ENCODE peak calls at places on chromosome 1, in six cellular contexts. One of them, this sample, is unnamed. For H3K4me1, the result is how much of the 10 kb centered on the place peaks cover.

GRCh38 chr1:208025036-208025435 is 114.1 kb upstream of the CD34 start:
- DNase-seq in IMR-90: no peak
- DNase-seq in colonic mucosa: no peak
- DNase-seq in cardiac muscle cell: no peak
- DNase-seq in lower lobe of right lung: no peak
- DNase-seq in CD8-positive, alpha-beta T cell: no peak
- DNase-seq in this sample: no peak

GRCh38 chr1:97824644-97825043 is 96.2 kb downstream of the DPYD start:
- DNase-seq in lower lobe of right lung: no peak
- DNase-seq in cardiac muscle cell: no peak
- DNase-seq in CD8-positive, alpha-beta T cell: no peak
- DNase-seq in IMR-90: no peak
- DNase-seq in colonic mucosa: no peak
- DNase-seq in this sample: no peak

GRCh38 chr1:54487571-54488050 is 60.4 kb upstream of the ACOT11 start:
- DNase-seq in cardiac muscle cell: no peak
- DNase-seq in CD8-positive, alpha-beta T cell: no peak
- DNase-seq in IMR-90: no peak
- DNase-seq in colonic mucosa: peak
- DNase-seq in lower lobe of right lung: no peak
- DNase-seq in this sample: no peak

GRCh38 chr1:167077868-167078210 is 12.3 kb downstream of the GPA33 start:
- DNase-seq in colonic mucosa: no peak
- DNase-seq in IMR-90: no peak
- DNase-seq in cardiac muscle cell: no peak
- DNase-seq in lower lobe of right lung: no peak
- DNase-seq in CD8-positive, alpha-beta T cell: no peak
- DNase-seq in this sample: no peak

GRCh38 chr1:243230914-243231313 is 24.2 kb downstream of the CEP170 start:
- DNase-seq in cardiac muscle cell: peak
- DNase-seq in CD8-positive, alpha-beta T cell: no peak
- DNase-seq in IMR-90: peak
- DNase-seq in lower lobe of right lung: no peak
- DNase-seq in colonic mucosa: no peak
- DNase-seq in this sample: no peak

GRCh38 chr1:61042679-61043009 is 39.7 kb upstream of the NFIA start:
- DNase-seq in lower lobe of right lung: no peak
- DNase-seq in cardiac muscle cell: no peak
- DNase-seq in colonic mucosa: no peak
- DNase-seq in CD8-positive, alpha-beta T cell: no peak
- DNase-seq in IMR-90: no peak
- DNase-seq in this sample: no peak

GRCh38 chr1:203274603-203275381 is 30.5 kb upstream of the BTG2 start:
- DNase-seq in cardiac muscle cell: no peak
- DNase-seq in IMR-90: peak
- DNase-seq in CD8-positive, alpha-beta T cell: no peak
- DNase-seq in lower lobe of right lung: no peak
- DNase-seq in colonic mucosa: peak
- DNase-seq in this sample: peak

GRCh38 chr1:154715385-154715784 is 107.4 kb upstream of the ADAR start:
- DNase-seq in colonic mucosa: no peak
- DNase-seq in lower lobe of right lung: no peak
- DNase-seq in cardiac muscle cell: peak
- DNase-seq in IMR-90: no peak
- DNase-seq in CD8-positive, alpha-beta T cell: no peak
- DNase-seq in this sample: no peak

GRCh38 chr1:74506311-74506710 is 6.1 kb downstream of the LRRC53 start:
- DNase-seq in colonic mucosa: no peak
- DNase-seq in lower lobe of right lung: no peak
- DNase-seq in cardiac muscle cell: no peak
- DNase-seq in IMR-90: no peak
- DNase-seq in CD8-positive, alpha-beta T cell: no peak
- DNase-seq in this sample: no peak

GRCh38 chr1:20409017-20409416 is 77.0 kb downstream of the CAMK2N1 start:
- DNase-seq in CD8-positive, alpha-beta T cell: no peak
- DNase-seq in lower lobe of right lung: no peak
- DNase-seq in IMR-90: no peak
- DNase-seq in colonic mucosa: no peak
- DNase-seq in cardiac muscle cell: no peak
- DNase-seq in this sample: no peak

GRCh38 chr1:84488107-84488506 is 9.0 kb downstream of the RPF1 start:
- DNase-seq in IMR-90: no peak
- DNase-seq in CD8-positive, alpha-beta T cell: no peak
- DNase-seq in cardiac muscle cell: no peak
- DNase-seq in colonic mucosa: no peak
- DNase-seq in lower lobe of right lung: no peak
- DNase-seq in this sample: no peak

GRCh38 chr1:48007044-48007443 is 9.9 kb upstream of the TRABD2B start:
- DNase-seq in IMR-90: peak
- DNase-seq in colonic mucosa: no peak
- DNase-seq in lower lobe of right lung: no peak
- DNase-seq in CD8-positive, alpha-beta T cell: no peak
- DNase-seq in cardiac muscle cell: peak
- DNase-seq in this sample: no peak

GRCh38 chr1:32246888-32247273 is at the start of gene FAM167B:
- DNase-seq in lower lobe of right lung: no peak
- DNase-seq in CD8-positive, alpha-beta T cell: no peak
- DNase-seq in IMR-90: peak
- DNase-seq in cardiac muscle cell: no peak
- DNase-seq in colonic mucosa: peak
- DNase-seq in this sample: no peak

GRCh38 chr1:29801561-29801973 is 565.2 kb downstream of the PTPRU start:
- DNase-seq in lower lobe of right lung: no peak
- DNase-seq in IMR-90: no peak
- DNase-seq in cardiac muscle cell: no peak
- DNase-seq in CD8-positive, alpha-beta T cell: no peak
- DNase-seq in colonic mucosa: no peak
- DNase-seq in this sample: no peak

GRCh38 chr1:5727871-5728643 is 264.2 kb downstream of the NPHP4 start:
- DNase-seq in CD8-positive, alpha-beta T cell: no peak
- DNase-seq in IMR-90: no peak
- DNase-seq in lower lobe of right lung: peak
- DNase-seq in cardiac muscle cell: no peak
- DNase-seq in colonic mucosa: no peak
- DNase-seq in this sample: no peak

GRCh38 chr1:75614455-75615379 is 3.8 kb upstream of the SLC44A5 start:
- DNase-seq in cardiac muscle cell: peak
- DNase-seq in IMR-90: peak
- DNase-seq in CD8-positive, alpha-beta T cell: no peak
- DNase-seq in colonic mucosa: peak
- DNase-seq in lower lobe of right lung: peak
- DNase-seq in this sample: no peak

GRCh38 chr1:33383974-33384767 is 46.7 kb downstream of the PHC2 start:
- DNase-seq in IMR-90: peak
- DNase-seq in CD8-positive, alpha-beta T cell: no peak
- DNase-seq in lower lobe of right lung: no peak
- DNase-seq in colonic mucosa: no peak
- DNase-seq in cardiac muscle cell: no peak
- DNase-seq in this sample: no peak

GRCh38 chr1:17405898-17406759 is 33.3 kb downstream of the RCC2 start:
- DNase-seq in lower lobe of right lung: peak
- DNase-seq in cardiac muscle cell: peak
- DNase-seq in IMR-90: peak
- DNase-seq in colonic mucosa: peak
- DNase-seq in CD8-positive, alpha-beta T cell: peak
- DNase-seq in this sample: peak

GRCh38 chr1:230172016-230172356 is 104.9 kb downstream of the GALNT2 start:
- DNase-seq in lower lobe of right lung: no peak
- DNase-seq in cardiac muscle cell: no peak
- DNase-seq in colonic mucosa: no peak
- DNase-seq in IMR-90: no peak
- DNase-seq in CD8-positive, alpha-beta T cell: no peak
- DNase-seq in this sample: no peak

GRCh38 chr1:230169454-230170152 is 102.6 kb downstream of the GALNT2 start:
- DNase-seq in IMR-90: peak
- DNase-seq in lower lobe of right lung: no peak
- DNase-seq in cardiac muscle cell: no peak
- DNase-seq in colonic mucosa: no peak
- DNase-seq in CD8-positive, alpha-beta T cell: no peak
- DNase-seq in this sample: no peak

GRCh38 chr1:230171337-230172015 is 104.4 kb downstream of the GALNT2 start:
- DNase-seq in IMR-90: peak
- DNase-seq in cardiac muscle cell: no peak
- DNase-seq in CD8-positive, alpha-beta T cell: no peak
- DNase-seq in lower lobe of right lung: no peak
- DNase-seq in colonic mucosa: no peak
- DNase-seq in this sample: no peak

GRCh38 chr1:230170610-230171009 is 103.6 kb downstream of the GALNT2 start:
- DNase-seq in colonic mucosa: no peak
- DNase-seq in lower lobe of right lung: no peak
- DNase-seq in IMR-90: peak
- DNase-seq in cardiac muscle cell: no peak
- DNase-seq in CD8-positive, alpha-beta T cell: no peak
- DNase-seq in this sample: no peak

DNA sequence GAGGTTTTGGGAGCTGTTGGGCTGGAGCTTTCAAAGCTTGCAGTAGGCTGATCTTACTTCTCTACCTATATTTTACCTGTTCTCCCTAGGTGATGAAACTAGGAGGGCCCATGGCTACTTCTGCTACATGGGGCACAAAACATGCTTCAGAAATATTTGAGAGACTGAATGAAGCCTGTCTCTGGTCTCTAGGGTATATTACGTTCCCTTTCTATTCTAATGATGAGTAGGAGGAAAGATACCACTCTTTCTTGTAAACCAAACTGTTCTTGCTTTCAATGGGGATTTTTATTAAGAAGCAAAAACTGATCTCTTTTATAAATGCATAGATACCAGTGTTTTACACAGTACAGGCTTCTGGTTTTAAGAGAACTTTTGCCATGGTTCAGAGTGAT is 103.1 kb downstream of the GALNT2 start:
- DNase-seq in cardiac muscle cell: no peak
- DNase-seq in IMR-90: no peak
- DNase-seq in colonic mucosa: no peak
- DNase-seq in CD8-positive, alpha-beta T cell: no peak
- DNase-seq in lower lobe of right lung: no peak
- DNase-seq in this sample: no peak
- H3K4me1 ChIP-seq in cardiac muscle cell: under half
- H3K4me1 ChIP-seq in IMR-90: under half
- H3K4me1 ChIP-seq in colonic mucosa: under half
- H3K4me1 ChIP-seq in CD8-positive, alpha-beta T cell: under half
- H3K4me1 ChIP-seq in lower lobe of right lung: under half
- H3K4me1 ChIP-seq in this sample: under half

DNA sequence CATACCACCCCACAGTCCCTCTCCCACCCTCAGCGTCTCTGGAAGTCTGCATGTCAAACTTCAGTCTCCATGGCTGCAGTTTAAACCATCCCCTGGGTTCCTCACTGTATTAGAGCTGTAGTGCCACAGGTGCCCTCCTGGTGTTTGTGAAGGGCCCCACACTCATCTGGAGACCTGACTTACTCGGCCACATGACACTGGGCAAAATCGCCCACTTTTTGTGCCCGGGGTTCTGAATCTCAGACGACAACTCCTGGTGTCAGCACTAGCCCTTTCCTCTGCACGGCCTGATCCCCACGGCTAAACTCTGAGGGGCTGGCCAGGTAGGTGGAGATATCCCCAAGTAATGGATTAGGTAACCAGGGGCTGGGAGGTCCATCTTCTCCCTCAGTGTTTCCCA is 6.5 kb downstream of the INKA2 start:
- DNase-seq in cardiac muscle cell: no peak
- DNase-seq in IMR-90: no peak
- DNase-seq in lower lobe of right lung: no peak
- DNase-seq in CD8-positive, alpha-beta T cell: no peak
- DNase-seq in colonic mucosa: no peak
- DNase-seq in this sample: no peak
- H3K4me1 ChIP-seq in cardiac muscle cell: under half
- H3K4me1 ChIP-seq in IMR-90: under half
- H3K4me1 ChIP-seq in lower lobe of right lung: under half
- H3K4me1 ChIP-seq in CD8-positive, alpha-beta T cell: under half
- H3K4me1 ChIP-seq in colonic mucosa: under half
- H3K4me1 ChIP-seq in this sample: under half

DNA sequence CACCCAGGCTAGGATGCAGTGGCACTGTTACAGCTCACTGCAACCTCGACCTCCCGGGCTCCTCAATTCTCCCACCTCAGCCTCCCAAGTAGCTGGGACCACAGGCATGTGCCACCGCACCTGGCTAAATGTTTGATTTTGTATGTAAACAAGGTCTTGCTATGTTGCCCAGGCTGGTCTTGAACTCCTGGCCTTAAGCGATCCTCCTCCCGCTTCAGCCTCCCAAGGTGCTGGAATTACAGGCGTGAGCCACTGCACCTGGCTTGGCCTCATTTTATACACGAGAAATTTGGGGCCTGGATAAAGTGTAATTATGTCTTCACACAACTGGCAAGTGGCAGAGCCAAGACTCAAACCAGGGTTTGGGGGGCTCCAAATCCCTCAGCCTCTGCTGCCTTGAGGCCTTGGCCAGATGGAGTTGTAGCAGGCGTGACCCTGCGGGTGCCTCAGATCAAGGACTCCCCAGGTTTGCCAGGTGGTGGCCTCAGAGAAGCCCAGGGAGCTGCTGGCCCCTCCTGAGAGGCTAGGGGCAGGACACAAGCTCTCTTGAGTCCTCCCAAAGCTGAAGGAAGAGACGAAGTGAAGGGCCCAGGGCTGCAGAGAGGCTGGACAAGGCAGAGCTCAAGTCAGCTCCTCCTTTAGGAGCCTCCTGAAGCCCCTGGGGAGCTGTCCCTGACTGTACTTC is 61.7 kb downstream of the MDM4 start:
- DNase-seq in IMR-90: no peak
- DNase-seq in CD8-positive, alpha-beta T cell: no peak
- DNase-seq in lower lobe of right lung: no peak
- DNase-seq in colonic mucosa: no peak
- DNase-seq in cardiac muscle cell: no peak
- DNase-seq in this sample: no peak
- H3K4me1 ChIP-seq in IMR-90: under half
- H3K4me1 ChIP-seq in CD8-positive, alpha-beta T cell: under half
- H3K4me1 ChIP-seq in lower lobe of right lung: under half
- H3K4me1 ChIP-seq in colonic mucosa: under half
- H3K4me1 ChIP-seq in cardiac muscle cell: under half
- H3K4me1 ChIP-seq in this sample: under half

GRCh38 chr1:183051546-183051945 is 28.3 kb downstream of the LAMC1 start:
- DNase-seq in IMR-90: no peak
- DNase-seq in lower lobe of right lung: no peak
- DNase-seq in colonic mucosa: no peak
- DNase-seq in CD8-positive, alpha-beta T cell: no peak
- DNase-seq in cardiac muscle cell: no peak
- DNase-seq in this sample: no peak

GRCh38 chr1:183048087-183049085 is 25.2 kb downstream of the LAMC1 start:
- DNase-seq in lower lobe of right lung: no peak
- DNase-seq in cardiac muscle cell: no peak
- DNase-seq in CD8-positive, alpha-beta T cell: no peak
- DNase-seq in colonic mucosa: no peak
- DNase-seq in IMR-90: no peak
- DNase-seq in this sample: no peak

GRCh38 chr1:183058835-183059234 is 35.6 kb downstream of the LAMC1 start:
- DNase-seq in lower lobe of right lung: no peak
- DNase-seq in cardiac muscle cell: no peak
- DNase-seq in colonic mucosa: no peak
- DNase-seq in IMR-90: peak
- DNase-seq in CD8-positive, alpha-beta T cell: no peak
- DNase-seq in this sample: no peak

DNA sequence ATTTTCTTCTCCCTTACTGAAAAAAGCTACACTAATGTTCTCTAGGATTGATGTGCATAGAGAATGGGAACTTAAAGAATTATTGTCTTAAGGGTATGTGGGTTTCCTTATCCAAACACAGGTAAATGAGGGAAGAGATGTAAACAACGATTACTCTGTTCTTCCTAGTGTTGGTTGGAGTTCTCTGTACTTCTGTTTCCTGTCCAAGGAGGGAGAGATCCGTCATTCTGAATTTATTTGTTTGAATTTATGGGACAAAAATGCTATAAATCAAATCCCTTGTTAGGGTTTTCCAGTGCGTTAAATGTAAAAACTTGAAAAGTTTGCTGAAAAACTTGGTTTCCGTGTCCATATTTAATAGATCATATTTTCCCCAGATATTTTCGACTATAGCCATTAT is 29.6 kb downstream of the LAMC1 start:
- DNase-seq in colonic mucosa: no peak
- DNase-seq in IMR-90: no peak
- DNase-seq in cardiac muscle cell: no peak
- DNase-seq in lower lobe of right lung: no peak
- DNase-seq in CD8-positive, alpha-beta T cell: no peak
- DNase-seq in this sample: no peak
- H3K4me1 ChIP-seq in colonic mucosa: under half
- H3K4me1 ChIP-seq in IMR-90: under half
- H3K4me1 ChIP-seq in cardiac muscle cell: under half
- H3K4me1 ChIP-seq in lower lobe of right lung: under half
- H3K4me1 ChIP-seq in CD8-positive, alpha-beta T cell: under half
- H3K4me1 ChIP-seq in this sample: under half